ENCODE peak calls at places on chromosome X, in eight cellular contexts. One of them, this sample, is unnamed.

GRCh38 chrX:69150294-69150960 is 14.8 kb downstream of the PJA1 start:
- DNase-seq in dorsolateral prefrontal cortex: no peak
- DNase-seq in tibial nerve: no peak
- DNase-seq in EL: no peak
- DNase-seq in fibroblast of the conjunctiva: no peak
- DNase-seq in activated naive CD4-positive, alpha-beta T cell treated with anti-CD3 and anti-CD28 coated beads, Interleukin-2, amount 10 ng/mL, durations not matched to agents 7 days and 5 days: no peak
- DNase-seq in T-helper 9 cell: no peak
- DNase-seq in NCI-H1092: no peak
- DNase-seq in this sample: peak; percentile 92

GRCh38 chrX:623599-624323 is 6.8 kb upstream of the SHOX start:
- DNase-seq in dorsolateral prefrontal cortex: no peak
- DNase-seq in tibial nerve: no peak
- DNase-seq in EL: peak; percentile 84
- DNase-seq in fibroblast of the conjunctiva: no peak
- DNase-seq in activated naive CD4-positive, alpha-beta T cell treated with anti-CD3 and anti-CD28 coated beads, Interleukin-2, amount 10 ng/mL, durations not matched to agents 7 days and 5 days: no peak
- DNase-seq in T-helper 9 cell: no peak
- DNase-seq in NCI-H1092: no peak
- DNase-seq in this sample: no peak

GRCh38 chrX:111928457-111928856 is 52.5 kb downstream of the TRPC5OS start:
- DNase-seq in dorsolateral prefrontal cortex: no peak
- DNase-seq in tibial nerve: no peak
- DNase-seq in EL: no peak
- DNase-seq in fibroblast of the conjunctiva: no peak
- DNase-seq in activated naive CD4-positive, alpha-beta T cell treated with anti-CD3 and anti-CD28 coated beads, Interleukin-2, amount 10 ng/mL, durations not matched to agents 7 days and 5 days: no peak
- DNase-seq in T-helper 9 cell: no peak
- DNase-seq in NCI-H1092: no peak
- DNase-seq in this sample: no peak

GRCh38 chrX:122389005-122389404 is 795.1 kb upstream of the GRIA3 start:
- DNase-seq in dorsolateral prefrontal cortex: no peak
- DNase-seq in tibial nerve: no peak
- DNase-seq in EL: no peak
- DNase-seq in fibroblast of the conjunctiva: no peak
- DNase-seq in activated naive CD4-positive, alpha-beta T cell treated with anti-CD3 and anti-CD28 coated beads, Interleukin-2, amount 10 ng/mL, durations not matched to agents 7 days and 5 days: no peak
- DNase-seq in T-helper 9 cell: no peak
- DNase-seq in NCI-H1092: no peak
- DNase-seq in this sample: no peak

GRCh38 chrX:16394290-16394689 is 227.0 kb downstream of the MAGEB17 start:
- DNase-seq in dorsolateral prefrontal cortex: no peak
- DNase-seq in tibial nerve: no peak
- DNase-seq in EL: no peak
- DNase-seq in fibroblast of the conjunctiva: no peak
- DNase-seq in activated naive CD4-positive, alpha-beta T cell treated with anti-CD3 and anti-CD28 coated beads, Interleukin-2, amount 10 ng/mL, durations not matched to agents 7 days and 5 days: no peak
- DNase-seq in T-helper 9 cell: no peak
- DNase-seq in NCI-H1092: no peak
- DNase-seq in this sample: no peak

GRCh38 chrX:112967341-112967740 is 126.7 kb upstream of the AMOT start:
- DNase-seq in dorsolateral prefrontal cortex: no peak
- DNase-seq in tibial nerve: no peak
- DNase-seq in EL: no peak
- DNase-seq in fibroblast of the conjunctiva: no peak
- DNase-seq in activated naive CD4-positive, alpha-beta T cell treated with anti-CD3 and anti-CD28 coated beads, Interleukin-2, amount 10 ng/mL, durations not matched to agents 7 days and 5 days: no peak
- DNase-seq in T-helper 9 cell: no peak
- DNase-seq in NCI-H1092: no peak
- DNase-seq in this sample: peak; percentile 56

GRCh38 chrX:107324493-107325310 is 118.3 kb downstream of the DNAAF6 start:
- DNase-seq in dorsolateral prefrontal cortex: peak; percentile 27
- DNase-seq in tibial nerve: no peak
- DNase-seq in EL: peak; percentile 4
- DNase-seq in fibroblast of the conjunctiva: no peak
- DNase-seq in activated naive CD4-positive, alpha-beta T cell treated with anti-CD3 and anti-CD28 coated beads, Interleukin-2, amount 10 ng/mL, durations not matched to agents 7 days and 5 days: peak; percentile 26
- DNase-seq in T-helper 9 cell: no peak
- DNase-seq in NCI-H1092: no peak
- DNase-seq in this sample: peak; percentile 10

GRCh38 chrX:97673135-97673534 is 789.4 kb downstream of the RPA4 start:
- DNase-seq in dorsolateral prefrontal cortex: no peak
- DNase-seq in tibial nerve: no peak
- DNase-seq in EL: no peak
- DNase-seq in fibroblast of the conjunctiva: no peak
- DNase-seq in activated naive CD4-positive, alpha-beta T cell treated with anti-CD3 and anti-CD28 coated beads, Interleukin-2, amount 10 ng/mL, durations not matched to agents 7 days and 5 days: no peak
- DNase-seq in T-helper 9 cell: no peak
- DNase-seq in NCI-H1092: no peak
- DNase-seq in this sample: no peak

GRCh38 chrX:122421434-122422121 is 762.5 kb upstream of the GRIA3 start:
- DNase-seq in dorsolateral prefrontal cortex: no peak
- DNase-seq in tibial nerve: no peak
- DNase-seq in EL: no peak
- DNase-seq in fibroblast of the conjunctiva: no peak
- DNase-seq in activated naive CD4-positive, alpha-beta T cell treated with anti-CD3 and anti-CD28 coated beads, Interleukin-2, amount 10 ng/mL, durations not matched to agents 7 days and 5 days: no peak
- DNase-seq in T-helper 9 cell: no peak
- DNase-seq in NCI-H1092: no peak
- DNase-seq in this sample: no peak

GRCh38 chrX:27598312-27598711 is 8.2 kb downstream of the DCAF8L2 start:
- DNase-seq in dorsolateral prefrontal cortex: no peak
- DNase-seq in tibial nerve: no peak
- DNase-seq in EL: no peak
- DNase-seq in fibroblast of the conjunctiva: no peak
- DNase-seq in activated naive CD4-positive, alpha-beta T cell treated with anti-CD3 and anti-CD28 coated beads, Interleukin-2, amount 10 ng/mL, durations not matched to agents 7 days and 5 days: no peak
- DNase-seq in T-helper 9 cell: no peak
- DNase-seq in NCI-H1092: no peak
- DNase-seq in this sample: peak; percentile 3

GRCh38 chrX:108199691-108200090 is 108.1 kb downstream of the ATG4A start:
- DNase-seq in dorsolateral prefrontal cortex: no peak
- DNase-seq in tibial nerve: no peak
- DNase-seq in EL: peak; percentile 30
- DNase-seq in fibroblast of the conjunctiva: no peak
- DNase-seq in activated naive CD4-positive, alpha-beta T cell treated with anti-CD3 and anti-CD28 coated beads, Interleukin-2, amount 10 ng/mL, durations not matched to agents 7 days and 5 days: no peak
- DNase-seq in T-helper 9 cell: no peak
- DNase-seq in NCI-H1092: peak; percentile 47
- DNase-seq in this sample: peak; percentile 25

GRCh38 chrX:97637289-97637688 is 753.6 kb downstream of the RPA4 start:
- DNase-seq in dorsolateral prefrontal cortex: no peak
- DNase-seq in tibial nerve: no peak
- DNase-seq in EL: no peak
- DNase-seq in fibroblast of the conjunctiva: no peak
- DNase-seq in activated naive CD4-positive, alpha-beta T cell treated with anti-CD3 and anti-CD28 coated beads, Interleukin-2, amount 10 ng/mL, durations not matched to agents 7 days and 5 days: no peak
- DNase-seq in T-helper 9 cell: no peak
- DNase-seq in NCI-H1092: no peak
- DNase-seq in this sample: no peak

GRCh38 chrX:40947276-40947675 is 138.0 kb upstream of the USP9X start:
- DNase-seq in dorsolateral prefrontal cortex: no peak
- DNase-seq in tibial nerve: no peak
- DNase-seq in EL: peak; percentile 63
- DNase-seq in fibroblast of the conjunctiva: no peak
- DNase-seq in activated naive CD4-positive, alpha-beta T cell treated with anti-CD3 and anti-CD28 coated beads, Interleukin-2, amount 10 ng/mL, durations not matched to agents 7 days and 5 days: no peak
- DNase-seq in T-helper 9 cell: no peak
- DNase-seq in NCI-H1092: no peak
- DNase-seq in this sample: no peak

GRCh38 chrX:19649227-19650009 is 134.1 kb upstream of the MAP3K15 start:
- DNase-seq in dorsolateral prefrontal cortex: no peak
- DNase-seq in tibial nerve: no peak
- DNase-seq in EL: no peak
- DNase-seq in fibroblast of the conjunctiva: peak; percentile 37
- DNase-seq in activated naive CD4-positive, alpha-beta T cell treated with anti-CD3 and anti-CD28 coated beads, Interleukin-2, amount 10 ng/mL, durations not matched to agents 7 days and 5 days: no peak
- DNase-seq in T-helper 9 cell: no peak
- DNase-seq in NCI-H1092: no peak
- DNase-seq in this sample: peak; percentile 25

GRCh38 chrX:137771537-137771936 is 205.6 kb downstream of the ZIC3 start:
- DNase-seq in dorsolateral prefrontal cortex: no peak
- DNase-seq in tibial nerve: no peak
- DNase-seq in EL: no peak
- DNase-seq in fibroblast of the conjunctiva: no peak
- DNase-seq in activated naive CD4-positive, alpha-beta T cell treated with anti-CD3 and anti-CD28 coated beads, Interleukin-2, amount 10 ng/mL, durations not matched to agents 7 days and 5 days: no peak
- DNase-seq in T-helper 9 cell: no peak
- DNase-seq in NCI-H1092: no peak
- DNase-seq in this sample: no peak

GRCh38 chrX:97238632-97239031 is 354.9 kb downstream of the RPA4 start:
- DNase-seq in dorsolateral prefrontal cortex: no peak
- DNase-seq in tibial nerve: no peak
- DNase-seq in EL: peak; percentile 50
- DNase-seq in fibroblast of the conjunctiva: no peak
- DNase-seq in activated naive CD4-positive, alpha-beta T cell treated with anti-CD3 and anti-CD28 coated beads, Interleukin-2, amount 10 ng/mL, durations not matched to agents 7 days and 5 days: no peak
- DNase-seq in T-helper 9 cell: no peak
- DNase-seq in NCI-H1092: no peak
- DNase-seq in this sample: peak; percentile 66

GRCh38 chrX:136065044-136065671 is 79.9 kb downstream of the SLC9A6 start:
- DNase-seq in dorsolateral prefrontal cortex: peak; percentile 49
- DNase-seq in tibial nerve: peak; percentile 16
- DNase-seq in EL: peak; percentile 68
- DNase-seq in fibroblast of the conjunctiva: no peak
- DNase-seq in activated naive CD4-positive, alpha-beta T cell treated with anti-CD3 and anti-CD28 coated beads, Interleukin-2, amount 10 ng/mL, durations not matched to agents 7 days and 5 days: peak; percentile 60
- DNase-seq in T-helper 9 cell: peak; percentile 12
- DNase-seq in NCI-H1092: no peak
- DNase-seq in this sample: peak; percentile 63

GRCh38 chrX:48667504-48667903 is 16.1 kb upstream of the WAS start:
- DNase-seq in dorsolateral prefrontal cortex: no peak
- DNase-seq in tibial nerve: no peak
- DNase-seq in EL: no peak
- DNase-seq in fibroblast of the conjunctiva: no peak
- DNase-seq in activated naive CD4-positive, alpha-beta T cell treated with anti-CD3 and anti-CD28 coated beads, Interleukin-2, amount 10 ng/mL, durations not matched to agents 7 days and 5 days: no peak
- DNase-seq in T-helper 9 cell: no peak
- DNase-seq in NCI-H1092: no peak
- DNase-seq in this sample: no peak

GRCh38 chrX:15143050-15143824 is 126.6 kb downstream of the ASB9 start:
- DNase-seq in dorsolateral prefrontal cortex: peak; percentile 34
- DNase-seq in tibial nerve: peak; percentile 13
- DNase-seq in EL: peak; percentile 30
- DNase-seq in fibroblast of the conjunctiva: peak; percentile 20
- DNase-seq in activated naive CD4-positive, alpha-beta T cell treated with anti-CD3 and anti-CD28 coated beads, Interleukin-2, amount 10 ng/mL, durations not matched to agents 7 days and 5 days: peak; percentile 69
- DNase-seq in T-helper 9 cell: peak; percentile 45
- DNase-seq in NCI-H1092: peak; percentile 36
- DNase-seq in this sample: peak; percentile 23

GRCh38 chrX:49754238-49754857 is 58.6 kb upstream of the PAGE1 start:
- DNase-seq in dorsolateral prefrontal cortex: no peak
- DNase-seq in tibial nerve: no peak
- DNase-seq in EL: peak; percentile 4
- DNase-seq in fibroblast of the conjunctiva: peak; percentile 18
- DNase-seq in activated naive CD4-positive, alpha-beta T cell treated with anti-CD3 and anti-CD28 coated beads, Interleukin-2, amount 10 ng/mL, durations not matched to agents 7 days and 5 days: peak; percentile 65
- DNase-seq in T-helper 9 cell: peak; percentile 19
- DNase-seq in NCI-H1092: peak; percentile 13
- DNase-seq in this sample: peak; percentile 38

GRCh38 chrX:63434206-63434605 is 83.1 kb upstream of the SPIN4 start:
- DNase-seq in dorsolateral prefrontal cortex: no peak
- DNase-seq in tibial nerve: no peak
- DNase-seq in EL: no peak
- DNase-seq in fibroblast of the conjunctiva: no peak
- DNase-seq in activated naive CD4-positive, alpha-beta T cell treated with anti-CD3 and anti-CD28 coated beads, Interleukin-2, amount 10 ng/mL, durations not matched to agents 7 days and 5 days: no peak
- DNase-seq in T-helper 9 cell: no peak
- DNase-seq in NCI-H1092: no peak
- DNase-seq in this sample: no peak

GRCh38 chrX:54695816-54696487 is 102.1 kb downstream of the ITIH6 start:
- DNase-seq in dorsolateral prefrontal cortex: no peak
- DNase-seq in tibial nerve: no peak
- DNase-seq in EL: peak; percentile 1
- DNase-seq in fibroblast of the conjunctiva: no peak
- DNase-seq in activated naive CD4-positive, alpha-beta T cell treated with anti-CD3 and anti-CD28 coated beads, Interleukin-2, amount 10 ng/mL, durations not matched to agents 7 days and 5 days: no peak
- DNase-seq in T-helper 9 cell: no peak
- DNase-seq in NCI-H1092: no peak
- DNase-seq in this sample: no peak

GRCh38 chrX:136623400-136623799 is 24.6 kb upstream of the CD40LG start:
- DNase-seq in dorsolateral prefrontal cortex: no peak
- DNase-seq in tibial nerve: no peak
- DNase-seq in EL: no peak
- DNase-seq in fibroblast of the conjunctiva: no peak
- DNase-seq in activated naive CD4-positive, alpha-beta T cell treated with anti-CD3 and anti-CD28 coated beads, Interleukin-2, amount 10 ng/mL, durations not matched to agents 7 days and 5 days: no peak
- DNase-seq in T-helper 9 cell: no peak
- DNase-seq in NCI-H1092: no peak
- DNase-seq in this sample: no peak

GRCh38 chrX:102651968-102652744 is 873 bp downstream of the GPRASP1 start:
- DNase-seq in dorsolateral prefrontal cortex: peak; percentile 56
- DNase-seq in tibial nerve: no peak
- DNase-seq in EL: peak; percentile 48
- DNase-seq in fibroblast of the conjunctiva: peak; percentile 4
- DNase-seq in activated naive CD4-positive, alpha-beta T cell treated with anti-CD3 and anti-CD28 coated beads, Interleukin-2, amount 10 ng/mL, durations not matched to agents 7 days and 5 days: peak; percentile 59
- DNase-seq in T-helper 9 cell: peak; percentile 38
- DNase-seq in NCI-H1092: peak; percentile 8
- DNase-seq in this sample: peak; percentile 17

GRCh38 chrX:29090811-29091210 is 503.6 kb downstream of the IL1RAPL1 start:
- DNase-seq in dorsolateral prefrontal cortex: no peak
- DNase-seq in tibial nerve: no peak
- DNase-seq in EL: no peak
- DNase-seq in fibroblast of the conjunctiva: peak; percentile 26
- DNase-seq in activated naive CD4-positive, alpha-beta T cell treated with anti-CD3 and anti-CD28 coated beads, Interleukin-2, amount 10 ng/mL, durations not matched to agents 7 days and 5 days: no peak
- DNase-seq in T-helper 9 cell: no peak
- DNase-seq in NCI-H1092: no peak
- DNase-seq in this sample: peak; percentile 1

GRCh38 chrX:15511563-15511962 is 11.0 kb downstream of the BMX start:
- DNase-seq in dorsolateral prefrontal cortex: no peak
- DNase-seq in tibial nerve: no peak
- DNase-seq in EL: no peak
- DNase-seq in fibroblast of the conjunctiva: no peak
- DNase-seq in activated naive CD4-positive, alpha-beta T cell treated with anti-CD3 and anti-CD28 coated beads, Interleukin-2, amount 10 ng/mL, durations not matched to agents 7 days and 5 days: no peak
- DNase-seq in T-helper 9 cell: no peak
- DNase-seq in NCI-H1092: no peak
- DNase-seq in this sample: no peak

GRCh38 chrX:69027181-69028005 is 137.9 kb downstream of the PJA1 start:
- DNase-seq in dorsolateral prefrontal cortex: no peak
- DNase-seq in tibial nerve: no peak
- DNase-seq in EL: peak; percentile 46
- DNase-seq in fibroblast of the conjunctiva: no peak
- DNase-seq in activated naive CD4-positive, alpha-beta T cell treated with anti-CD3 and anti-CD28 coated beads, Interleukin-2, amount 10 ng/mL, durations not matched to agents 7 days and 5 days: no peak
- DNase-seq in T-helper 9 cell: no peak
- DNase-seq in NCI-H1092: no peak
- DNase-seq in this sample: peak; percentile 96

GRCh38 chrX:134026732-134027311 is 41.4 kb upstream of the GPC3 start:
- DNase-seq in dorsolateral prefrontal cortex: no peak
- DNase-seq in tibial nerve: peak; percentile 19
- DNase-seq in EL: peak; percentile 4
- DNase-seq in fibroblast of the conjunctiva: peak; percentile 41
- DNase-seq in activated naive CD4-positive, alpha-beta T cell treated with anti-CD3 and anti-CD28 coated beads, Interleukin-2, amount 10 ng/mL, durations not matched to agents 7 days and 5 days: peak; percentile 56
- DNase-seq in T-helper 9 cell: no peak
- DNase-seq in NCI-H1092: peak; percentile 26
- DNase-seq in this sample: peak; percentile 59

GRCh38 chrX:16119353-16120220 is 3.8 kb upstream of the GRPR start:
- DNase-seq in dorsolateral prefrontal cortex: no peak
- DNase-seq in tibial nerve: no peak
- DNase-seq in EL: no peak
- DNase-seq in fibroblast of the conjunctiva: no peak
- DNase-seq in activated naive CD4-positive, alpha-beta T cell treated with anti-CD3 and anti-CD28 coated beads, Interleukin-2, amount 10 ng/mL, durations not matched to agents 7 days and 5 days: no peak
- DNase-seq in T-helper 9 cell: no peak
- DNase-seq in NCI-H1092: no peak
- DNase-seq in this sample: no peak

GRCh38 chrX:153969125-153969903 is 2.3 kb downstream of the HCFC1 start:
- DNase-seq in dorsolateral prefrontal cortex: no peak
- DNase-seq in tibial nerve: no peak
- DNase-seq in EL: peak; percentile 12
- DNase-seq in fibroblast of the conjunctiva: no peak
- DNase-seq in activated naive CD4-positive, alpha-beta T cell treated with anti-CD3 and anti-CD28 coated beads, Interleukin-2, amount 10 ng/mL, durations not matched to agents 7 days and 5 days: no peak
- DNase-seq in T-helper 9 cell: no peak
- DNase-seq in NCI-H1092: no peak
- DNase-seq in this sample: no peak

GRCh38 chrX:15143825-15144121 is 126.1 kb downstream of the ASB9 start:
- DNase-seq in dorsolateral prefrontal cortex: no peak
- DNase-seq in tibial nerve: no peak
- DNase-seq in EL: no peak
- DNase-seq in fibroblast of the conjunctiva: no peak
- DNase-seq in activated naive CD4-positive, alpha-beta T cell treated with anti-CD3 and anti-CD28 coated beads, Interleukin-2, amount 10 ng/mL, durations not matched to agents 7 days and 5 days: no peak
- DNase-seq in T-helper 9 cell: no peak
- DNase-seq in NCI-H1092: no peak
- DNase-seq in this sample: no peak

GRCh38 chrX:149937881-149938426 is 337 bp downstream of the EOLA2 start:
- DNase-seq in dorsolateral prefrontal cortex: no peak
- DNase-seq in tibial nerve: no peak
- DNase-seq in EL: peak; percentile 3
- DNase-seq in fibroblast of the conjunctiva: no peak
- DNase-seq in activated naive CD4-positive, alpha-beta T cell treated with anti-CD3 and anti-CD28 coated beads, Interleukin-2, amount 10 ng/mL, durations not matched to agents 7 days and 5 days: peak; percentile 36
- DNase-seq in T-helper 9 cell: peak; percentile 23
- DNase-seq in NCI-H1092: no peak
- DNase-seq in this sample: no peak

GRCh38 chrX:133365886-133366611 is 49.2 kb downstream of the GPC4 start:
- DNase-seq in dorsolateral prefrontal cortex: no peak
- DNase-seq in tibial nerve: no peak
- DNase-seq in EL: no peak
- DNase-seq in fibroblast of the conjunctiva: no peak
- DNase-seq in activated naive CD4-positive, alpha-beta T cell treated with anti-CD3 and anti-CD28 coated beads, Interleukin-2, amount 10 ng/mL, durations not matched to agents 7 days and 5 days: no peak
- DNase-seq in T-helper 9 cell: no peak
- DNase-seq in NCI-H1092: no peak
- DNase-seq in this sample: peak; percentile 49

GRCh38 chrX:45774961-45775360 is 574.3 kb upstream of the DIPK2B start:
- DNase-seq in dorsolateral prefrontal cortex: no peak
- DNase-seq in tibial nerve: no peak
- DNase-seq in EL: peak; percentile 86
- DNase-seq in fibroblast of the conjunctiva: peak; percentile 71
- DNase-seq in activated naive CD4-positive, alpha-beta T cell treated with anti-CD3 and anti-CD28 coated beads, Interleukin-2, amount 10 ng/mL, durations not matched to agents 7 days and 5 days: no peak
- DNase-seq in T-helper 9 cell: no peak
- DNase-seq in NCI-H1092: no peak
- DNase-seq in this sample: peak; percentile 89

This sample was measured in bronchial epithelial cell.